ENCODE peak calls at places on chromosome 19, in four cellular contexts. I, L, E and R are unnamed samples.

GRCh38 chr19:51751655-51752054 is at the start of gene FPR1:
- DNase-seq in L (no peak), E (no peak), I (no peak), R (no peak)

GRCh38 chr19:47351545-47351944 is 2.4 kb downstream of the DHX34 start:
- DNase-seq in L (peak), I (no peak), E (no peak), R (peak)

GRCh38 chr19:50628551-50628950 is 11.1 kb downstream of the SYT3 start:
- DNase-seq in L (no peak), E (no peak), I (no peak), R (no peak)

GRCh38 chr19:55490478-55491436 is 2.5 kb downstream of the SSC5D start:
- DNase-seq in I (no peak), E (no peak), L (no peak), R (no peak)

GRCh38 chr19:46345157-46345556 is 1.7 kb upstream of the PPP5C start:
- DNase-seq in L (no peak), E (no peak), I (no peak), R (no peak)

GRCh38 chr19:40035996-40036395 is 20.0 kb downstream of the ZNF780B start:
- DNase-seq in L (no peak), E (no peak), I (no peak), R (no peak)

GRCh38 chr19:39413269-39413902 is 917 bp downstream of the PLEKHG2 start:
- DNase-seq in I (peak), L (no peak), E (no peak), R (no peak)

GRCh38 chr19:49361438-49362047 is 673 bp downstream of the TEAD2 start:
- DNase-seq in I (peak), E (no peak), L (peak), R (peak)

GRCh38 chr19:8367327-8368001 is 3.5 kb downstream of the ANGPTL4 start:
- DNase-seq in L (no peak), I (peak), E (no peak), R (peak)

GRCh38 chr19:41373993-41374392 is 2.3 kb upstream of the TMEM91 start:
- DNase-seq in E (no peak), I (no peak), L (no peak), R (no peak)

GRCh38 chr19:32676186-32676894 is 692 bp downstream of the RGS9BP start:
- DNase-seq in I (no peak), L (no peak), E (no peak), R (no peak)

GRCh38 chr19:5844456-5845433 is 5.2 kb upstream of the FUT6 start:
- DNase-seq in L (no peak), I (no peak), E (no peak), R (no peak)

GRCh38 chr19:42965204-42965603 is 28.2 kb upstream of the PSG7 start:
- DNase-seq in L (no peak), E (no peak), I (no peak), R (no peak)

GRCh38 chr19:4149518-4150288 is 3.7 kb upstream of the CREB3L3 start:
- DNase-seq in L (peak), E (no peak), I (no peak), R (no peak)

GRCh38 chr19:49409441-49410029 is 13.7 kb downstream of the PTH2 start:
- DNase-seq in I (no peak), E (peak), L (no peak), R (no peak)

GRCh38 chr19:52094526-52094925 is 1.0 kb downstream of the ZNF841 start:
- DNase-seq in I (no peak), E (no peak), L (no peak), R (no peak)

GRCh38 chr19:18231775-18232174 is 5.5 kb upstream of the PDE4C start:
- DNase-seq in E (no peak), I (peak), L (no peak), R (no peak)

GRCh38 chr19:14459703-14460102 is 15.5 kb downstream of the PTGER1 start:
- DNase-seq in I (peak), E (no peak), L (no peak), R (no peak)

GRCh38 chr19:4023600-4024398 is 16.3 kb downstream of the PIAS4 start:
- DNase-seq in I (no peak), L (no peak), E (no peak), R (no peak)

GRCh38 chr19:38683393-38684077 is 36.1 kb downstream of the ACTN4 start:
- DNase-seq in L (peak), I (peak), E (no peak), R (peak)

GRCh38 chr19:19820774-19821315 is 705 bp downstream of the ZNF506 start:
- DNase-seq in E (no peak), I (no peak), L (no peak), R (no peak)

GRCh38 chr19:19823916-19824315 is 2.4 kb upstream of the ZNF506 start:
- DNase-seq in L (no peak), I (no peak), E (peak), R (no peak)

GRCh38 chr19:19817357-19817756 is 4.2 kb downstream of the ZNF506 start:
- DNase-seq in I (no peak), L (no peak), E (no peak), R (no peak)

GRCh38 chr19:19821366-19822147 is at the start of gene ZNF506:
- DNase-seq in E (peak), L (no peak), I (no peak), R (peak)

GRCh38 chr19:19822148-19822429 is 539 bp upstream of the ZNF506 start:
- DNase-seq in I (no peak), E (no peak), L (no peak), R (no peak)
- TF ChIP-seq BHLHE40 in I (no peak), E (no peak), L (no peak), R (no peak)

GRCh38 chr19:10393137-10393536 is 10.2 kb downstream of the CDC37 start:
- DNase-seq in L (no peak), I (peak), E (no peak), R (no peak)

GRCh38 chr19:10392120-10392519 is 11.2 kb downstream of the CDC37 start:
- DNase-seq in L (no peak), I (peak), E (no peak), R (no peak)

GRCh38 chr19:10395436-10395835 is 7.9 kb downstream of the CDC37 start:
- DNase-seq in I (peak), E (no peak), L (no peak), R (no peak)

GRCh38 chr19:10395853-10396355 is 7.4 kb downstream of the CDC37 start:
- DNase-seq in L (no peak), I (peak), E (no peak), R (no peak)

GRCh38 chr19:10395003-10395402 is 8.3 kb downstream of the CDC37 start:
- DNase-seq in E (no peak), L (no peak), I (peak), R (no peak)
- TF ChIP-seq TARDBP in E (no peak), L (no peak), I (no peak), R (no peak)

GRCh38 chr19:17075860-17076538 is 422 bp downstream of the MYO9B start:
- DNase-seq in E (no peak), L (no peak), I (peak), R (no peak)
- TF ChIP-seq BHLHE40 in E (no peak), L (no peak), I (no peak), R (no peak)

GRCh38 chr19:20385056-20385455 is 180.5 kb downstream of the ZNF737 start:
- DNase-seq in L (no peak), E (no peak), I (no peak), R (no peak)

GRCh38 chr19:20388826-20389225 is 176.8 kb downstream of the ZNF737 start:
- DNase-seq in E (no peak), I (no peak), L (no peak), R (no peak)
- TF ChIP-seq TARDBP in E (no peak), I (no peak), L (no peak), R (no peak)

DNA sequence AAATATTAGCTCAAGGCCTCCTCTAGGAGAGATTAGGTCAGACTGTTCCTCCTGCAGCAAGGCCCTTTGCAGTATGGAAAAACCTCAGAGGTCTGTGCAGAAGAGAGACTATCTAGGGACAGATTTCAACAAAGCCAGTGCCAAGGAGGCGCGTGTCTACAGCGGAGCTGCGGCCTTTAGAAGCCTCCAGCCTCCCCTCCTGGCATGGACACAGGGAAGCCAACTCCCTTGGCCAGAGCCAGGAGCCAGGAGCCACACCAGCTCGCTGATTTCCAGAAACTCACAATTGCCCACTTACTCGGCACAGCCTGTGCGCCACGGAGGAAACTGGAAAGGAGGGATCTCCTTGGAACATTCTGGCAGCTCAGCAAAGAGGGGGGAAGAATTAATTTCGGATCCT is 63.4 kb downstream of the INSR start:
- DNase-seq in I (no peak), L (no peak), E (no peak), R (no peak)
- TF ChIP-seq BHLHE40 in I (no peak), L (no peak), E (no peak), R (no peak)

GRCh38 chr19:34120846-34121639 is 51.3 kb upstream of the LSM14A start:
- DNase-seq in I (peak), E (no peak), L (peak), R (peak)
- TF ChIP-seq TARDBP in I (no peak), E (no peak), L (no peak), R (no peak)